ENCODE peak calls at places on chromosome 22, in ten cellular contexts. W, R, N, Q, A, Z, M, I, U and O are unnamed samples.

GRCh38 chr22:40413873-40414272 is 43.5 kb downstream of the SGSM3 start:
- DNase-seq in Z (no peak), Q (no peak), I (no peak), W (no peak), U (no peak), R (no peak), A (no peak), N (no peak), M (no peak), O (no peak)

GRCh38 chr22:17250380-17251129 is 31.3 kb upstream of the ADA2 start:
- DNase-seq in U (no peak), I (no peak), W (no peak), Z (no peak), Q (no peak), M (no peak), A (no peak), N (no peak), R (no peak), O (no peak)

GRCh38 chr22:38464992-38465672 is 2.8 kb upstream of the KDELR3 start:
- DNase-seq in I (no peak), A (no peak), M (no peak), U (no peak), N (no peak), W (no peak), Z (no peak), Q (peak; percentile 52), R (no peak), O (no peak)

GRCh38 chr22:39567135-39567946 is 3.2 kb upstream of the CACNA1I start:
- DNase-seq in W (no peak), N (no peak), M (no peak), Q (no peak), A (peak; percentile 37), R (no peak), I (peak; percentile 48), Z (no peak), U (peak; percentile 50), O (no peak)

GRCh38 chr22:24188705-24189248 is 7.5 kb downstream of the SUSD2 start:
- DNase-seq in W (no peak), R (no peak), M (no peak), I (no peak), Z (no peak), Q (no peak), N (no peak), U (no peak), A (no peak), O (no peak)

GRCh38 chr22:46287873-46288751 is 8.6 kb upstream of the GTSE1 start:
- DNase-seq in Q (no peak), U (peak; percentile 28), A (no peak), M (no peak), W (no peak), Z (no peak), N (no peak), I (peak; percentile 45), R (no peak), O (peak; percentile 81)

GRCh38 chr22:43858156-43858895 is 4.0 kb downstream of the SULT4A1 start:
- DNase-seq in R (no peak), W (no peak), I (no peak), Q (no peak), Z (no peak), A (no peak), U (no peak), N (no peak), M (no peak), O (peak; percentile 35)

GRCh38 chr22:27128461-27129080 is 471.2 kb downstream of the MIAT start:
- DNase-seq in N (no peak), I (no peak), Q (peak; percentile 66), R (no peak), A (no peak), M (no peak), U (no peak), Z (no peak), W (no peak), O (no peak)

GRCh38 chr22:20238567-20239062 is 29.5 kb downstream of the RTN4R start:
- DNase-seq in I (peak; percentile 56), N (no peak), W (no peak), M (no peak), Q (peak; percentile 56), A (peak; percentile 48), Z (peak; percentile 36), R (no peak), U (peak; percentile 73), O (no peak)

GRCh38 chr22:46117206-46118199 is 32.8 kb upstream of the PPARA start:
- DNase-seq in I (no peak), M (no peak), Q (no peak), Z (no peak), W (no peak), R (no peak), A (no peak), U (no peak), N (no peak), O (no peak)

GRCh38 chr22:20904980-20905355 is 12.2 kb upstream of the CRKL start:
- DNase-seq in U (no peak), Q (no peak), A (no peak), Z (no peak), R (no peak), I (no peak), N (no peak), M (no peak), W (no peak), O (no peak)

GRCh38 chr22:50678218-50678650 is 5.6 kb downstream of the SHANK3 start:
- DNase-seq in R (no peak), U (no peak), Z (no peak), A (no peak), N (no peak), Q (no peak), I (no peak), W (no peak), M (no peak), O (peak; percentile 69)

GRCh38 chr22:22616636-22617035 is 27.8 kb upstream of the GGTLC2 start:
- DNase-seq in R (no peak), Z (no peak), A (no peak), M (no peak), W (no peak), N (no peak), I (no peak), U (peak; percentile 21), Q (no peak), O (no peak)

GRCh38 chr22:50258361-50259292 is 2.9 kb downstream of the MAPK12 start:
- DNase-seq in R (no peak), W (no peak), Z (no peak), Q (no peak), U (no peak), I (no peak), N (no peak), A (no peak), M (no peak), O (no peak)

GRCh38 chr22:30195245-30196140 is 51.1 kb downstream of the LIF start:
- DNase-seq in M (no peak), I (no peak), Z (peak; percentile 59), U (peak; percentile 20), A (no peak), Q (no peak), N (no peak), W (no peak), R (no peak), O (no peak)

GRCh38 chr22:46569055-46569847 is 31.8 kb upstream of the CELSR1 start:
- DNase-seq in U (no peak), I (no peak), W (no peak), R (no peak), Z (no peak), M (no peak), Q (no peak), N (no peak), A (no peak), O (no peak)

GRCh38 chr22:50606126-50606525 is 5.5 kb downstream of the MAPK8IP2 start:
- DNase-seq in M (no peak), N (no peak), R (no peak), Z (no peak), Q (no peak), W (no peak), I (no peak), A (no peak), U (no peak), O (peak; percentile 47)

GRCh38 chr22:40426671-40427070 is 56.3 kb downstream of the SGSM3 start:
- DNase-seq in W (peak; percentile 84), U (no peak), Z (no peak), A (no peak), I (no peak), R (no peak), Q (no peak), N (no peak), M (peak; percentile 16), O (no peak)

GRCh38 chr22:39179401-39179827 is 26.9 kb upstream of the CBX7 start:
- DNase-seq in N (no peak), I (no peak), U (no peak), R (no peak), A (no peak), M (no peak), Z (no peak), W (no peak), Q (peak; percentile 27), O (peak; percentile 67)

GRCh38 chr22:49994361-49995058 is 18.1 kb downstream of the IL17REL start:
- DNase-seq in M (no peak), W (no peak), Q (no peak), A (no peak), N (no peak), U (no peak), Z (no peak), I (no peak), R (no peak), O (peak; percentile 62)

GRCh38 chr22:46057762-46058420 is 80.9 kb upstream of the WNT7B start:
- DNase-seq in N (peak; percentile 67), Q (no peak), W (peak; percentile 59), A (no peak), R (no peak), M (no peak), Z (peak; percentile 88), I (peak; percentile 27), U (peak; percentile 38), O (peak; percentile 71)

GRCh38 chr22:19463491-19464469 is 15.2 kb downstream of the UFD1 start:
- DNase-seq in N (no peak), U (no peak), A (no peak), M (no peak), W (peak; percentile 41), R (peak; percentile 59), I (no peak), Z (peak; percentile 91), Q (no peak), O (no peak)

GRCh38 chr22:46027219-46028068 is 50.5 kb upstream of the WNT7B start:
- DNase-seq in N (peak; percentile 76), A (no peak), Z (no peak), W (no peak), U (no peak), R (no peak), M (no peak), Q (no peak), I (no peak), O (peak; percentile 79)

GRCh38 chr22:24400726-24401596 is 26.4 kb upstream of the ADORA2A start:
- DNase-seq in W (peak; percentile 46), I (no peak), Z (peak; percentile 40), U (no peak), A (no peak), N (no peak), M (no peak), R (no peak), Q (no peak), O (no peak)

GRCh38 chr22:45718391-45718790 is 46.8 kb downstream of the ATXN10 start:
- DNase-seq in U (no peak), W (no peak), R (no peak), N (no peak), Z (peak; percentile 11), Q (no peak), A (no peak), I (no peak), M (no peak), O (no peak)

GRCh38 chr22:27297125-27297524 is 504.4 kb downstream of the MN1 start:
- DNase-seq in Q (no peak), Z (no peak), I (no peak), W (no peak), M (no peak), N (no peak), U (no peak), R (no peak), A (no peak), O (no peak)

GRCh38 chr22:22103078-22103593 is 120.5 kb upstream of the TOP3B start:
- DNase-seq in M (no peak), N (no peak), I (no peak), A (no peak), Z (no peak), U (peak; percentile 30), W (no peak), Q (no peak), R (no peak), O (no peak)

GRCh38 chr22:40635940-40636379 is 559 bp downstream of the MRTFA start:
- DNase-seq in N (no peak), I (peak; percentile 18), Z (no peak), R (no peak), M (no peak), U (no peak), Q (no peak), W (no peak), A (no peak), O (no peak)